ENCODE peak calls at places on chromosomes 6 and 20, in four cellular contexts. One of them, this sample, is unnamed.

GRCh38 chr6:69090132-69090531 is 455.1 kb downstream of the ADGRB3 start:
- DNase-seq in progenitor cell of endocrine pancreas: no peak
- DNase-seq in AG09319: peak; percentile 4
- DNase-seq in ovary: no peak
- DNase-seq in this sample: peak; percentile 54

GRCh38 chr6:52231411-52232127 is 12.7 kb downstream of the IL17F start:
- DNase-seq in progenitor cell of endocrine pancreas: no peak
- DNase-seq in AG09319: no peak
- DNase-seq in ovary: no peak
- DNase-seq in this sample: no peak

GRCh38 chr6:145815875-145816274 is 1.3 kb upstream of the FBXO30 start:
- DNase-seq in progenitor cell of endocrine pancreas: no peak
- DNase-seq in ovary: no peak
- DNase-seq in AG09319: no peak
- DNase-seq in this sample: no peak

GRCh38 chr6:146146836-146147235 is 118.0 kb downstream of the GRM1 start:
- DNase-seq in AG09319: no peak
- DNase-seq in progenitor cell of endocrine pancreas: no peak
- DNase-seq in ovary: no peak
- DNase-seq in this sample: no peak

GRCh38 chr20:63837134-63837429 is 6.0 kb upstream of the ZBTB46 start:
- DNase-seq in progenitor cell of endocrine pancreas: no peak
- DNase-seq in AG09319: no peak
- DNase-seq in ovary: no peak
- DNase-seq in this sample: no peak

GRCh38 chr6:1574083-1574761 is 35.5 kb upstream of the FOXC1 start:
- DNase-seq in AG09319: no peak
- DNase-seq in ovary: no peak
- DNase-seq in progenitor cell of endocrine pancreas: no peak
- DNase-seq in this sample: no peak

GRCh38 chr20:48761023-48761785 is 66.6 kb downstream of the PREX1 start:
- DNase-seq in ovary: no peak
- DNase-seq in AG09319: no peak
- DNase-seq in progenitor cell of endocrine pancreas: no peak
- DNase-seq in this sample: no peak

GRCh38 chr20:63037669-63038268 is 31.0 kb upstream of the BHLHE23 start:
- DNase-seq in progenitor cell of endocrine pancreas: no peak
- DNase-seq in ovary: no peak
- DNase-seq in AG09319: no peak
- DNase-seq in this sample: no peak

GRCh38 chr6:145699462-145699861 is 35.9 kb downstream of the EPM2A start:
- DNase-seq in AG09319: no peak
- DNase-seq in progenitor cell of endocrine pancreas: no peak
- DNase-seq in ovary: no peak
- DNase-seq in this sample: peak; percentile 22

GRCh38 chr20:63873477-63873971 is 8.5 kb downstream of the TPD52L2 start:
- DNase-seq in progenitor cell of endocrine pancreas: no peak
- DNase-seq in ovary: no peak
- DNase-seq in AG09319: no peak
- DNase-seq in this sample: no peak

GRCh38 chr6:154954352-154954751 is 40.8 kb upstream of the TIAM2 start:
- DNase-seq in ovary: no peak
- DNase-seq in AG09319: no peak
- DNase-seq in progenitor cell of endocrine pancreas: no peak
- DNase-seq in this sample: no peak

GRCh38 chr6:162846723-162847122 is 118.9 kb downstream of the PACRG start:
- DNase-seq in AG09319: no peak
- DNase-seq in ovary: no peak
- DNase-seq in progenitor cell of endocrine pancreas: no peak
- DNase-seq in this sample: no peak

GRCh38 chr20:51562334-51563140 is 20.0 kb upstream of the NFATC2 start:
- DNase-seq in progenitor cell of endocrine pancreas: peak; percentile 37
- DNase-seq in ovary: peak; percentile 95
- DNase-seq in AG09319: peak; percentile 81
- DNase-seq in this sample: peak; percentile 88
- TF ChIP-seq CTCF in progenitor cell of endocrine pancreas: peak; percentile 36
- TF ChIP-seq CTCF in ovary: no peak
- TF ChIP-seq CTCF in AG09319: no peak
- TF ChIP-seq CTCF in this sample: peak; percentile 20

DNA sequence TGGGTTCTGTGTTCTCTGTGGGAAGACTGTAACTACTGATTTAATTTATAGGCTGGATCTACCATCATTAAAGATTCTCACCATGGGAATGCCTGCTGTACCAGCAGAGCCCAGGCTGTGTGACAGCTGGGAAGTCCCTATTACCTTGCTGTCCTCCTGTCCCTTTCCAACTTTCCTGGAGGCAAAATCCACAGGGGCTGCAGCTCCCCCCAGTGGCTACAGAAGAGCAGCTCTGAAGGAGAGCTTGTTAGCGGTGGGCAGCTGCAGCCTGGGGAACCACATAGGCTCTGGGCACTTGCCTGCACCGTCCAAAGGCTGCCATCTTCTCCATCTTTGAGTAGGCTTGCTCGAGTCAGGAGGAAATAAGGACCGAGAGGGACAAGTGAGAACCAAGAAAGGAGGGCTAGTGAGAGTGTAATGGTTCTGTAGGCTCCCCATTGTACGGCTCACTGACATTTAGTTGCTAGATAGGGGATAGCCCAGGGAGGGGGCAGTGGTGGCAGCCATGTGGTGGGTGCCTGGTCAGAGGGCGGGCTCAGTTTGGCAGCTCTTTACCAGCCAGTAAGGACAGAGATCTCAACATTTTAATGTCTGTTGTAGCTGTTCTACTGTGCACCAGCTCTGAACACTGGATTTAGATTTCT is 155.1 kb upstream of the MLIP start:
- DNase-seq in progenitor cell of endocrine pancreas: peak; percentile 44
- DNase-seq in AG09319: peak; percentile 19
- DNase-seq in ovary: peak; percentile 59
- DNase-seq in this sample: no peak
- TF ChIP-seq CTCF in progenitor cell of endocrine pancreas: peak; percentile 78
- TF ChIP-seq CTCF in AG09319: peak; percentile 88
- TF ChIP-seq CTCF in ovary: peak; percentile 16
- TF ChIP-seq CTCF in this sample: peak; percentile 87

GRCh38 chr6:79694623-79695311 is 63.6 kb downstream of the SH3BGRL2 start:
- DNase-seq in ovary: no peak
- DNase-seq in AG09319: no peak
- DNase-seq in progenitor cell of endocrine pancreas: no peak
- DNase-seq in this sample: no peak
- TF ChIP-seq CTCF in ovary: no peak
- TF ChIP-seq CTCF in AG09319: peak; percentile 16
- TF ChIP-seq CTCF in progenitor cell of endocrine pancreas: peak; percentile 24
- TF ChIP-seq CTCF in this sample: peak; percentile 15

GRCh38 chr6:14510038-14510437 is 392.5 kb downstream of the CD83 start:
- DNase-seq in progenitor cell of endocrine pancreas: no peak
- DNase-seq in AG09319: no peak
- DNase-seq in ovary: no peak
- DNase-seq in this sample: no peak
- TF ChIP-seq CTCF in progenitor cell of endocrine pancreas: no peak
- TF ChIP-seq CTCF in AG09319: no peak
- TF ChIP-seq CTCF in ovary: no peak
- TF ChIP-seq CTCF in this sample: no peak

DNA sequence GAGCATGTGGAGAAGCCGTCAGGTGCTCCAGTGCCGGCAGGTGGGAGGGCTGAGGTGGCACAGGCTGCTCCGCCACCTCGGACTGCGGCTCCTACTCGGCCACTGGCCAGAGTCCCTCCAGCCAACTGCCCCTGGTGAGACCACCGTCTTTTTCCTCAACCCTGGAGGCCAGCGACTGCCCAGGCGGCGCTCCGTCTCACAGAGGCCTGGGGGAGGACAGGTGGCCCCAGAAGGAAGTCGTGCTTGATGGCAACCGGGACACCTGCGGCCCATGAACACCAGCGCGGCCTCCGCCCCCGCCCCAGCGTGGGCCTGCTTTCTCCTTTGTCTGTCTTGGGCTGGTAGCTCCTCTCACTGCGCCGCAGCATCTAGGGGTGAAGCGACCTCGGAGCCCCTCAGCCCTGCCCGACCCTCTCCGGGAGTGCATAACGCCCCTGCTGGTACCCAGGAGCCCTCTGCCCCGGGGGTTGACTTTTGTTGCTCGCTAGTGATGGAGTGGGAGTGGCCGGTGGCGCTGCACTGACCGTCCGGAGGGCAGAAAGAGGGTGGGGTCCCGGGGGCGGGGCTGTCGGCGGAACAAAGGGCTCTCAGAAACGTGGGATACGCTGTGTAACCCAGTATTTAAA is 706 bp upstream of the TUBB2B start:
- DNase-seq in progenitor cell of endocrine pancreas: peak; percentile 65
- DNase-seq in AG09319: no peak
- DNase-seq in ovary: no peak
- DNase-seq in this sample: no peak
- TF ChIP-seq CTCF in progenitor cell of endocrine pancreas: peak; percentile 15
- TF ChIP-seq CTCF in AG09319: no peak
- TF ChIP-seq CTCF in ovary: no peak
- TF ChIP-seq CTCF in this sample: no peak